ENCODE peak calls at places on chromosomes 12 and 14, in five cellular contexts. H, W, K, F and I are unnamed samples.
A peak's percentile ranks its signal among the peaks of the same experiment; 100 is the strongest.

GRCh38 chr12:104702565-104703139 is 245.9 kb downstream of the CHST11 start:
- DNase-seq in H (peak; percentile 57), W (peak; percentile 94), K (no peak), F (no peak), I (peak; percentile 94)

GRCh38 chr14:20630340-20631022 is 11.0 kb downstream of the OR6S1 start:
- DNase-seq in H (peak; percentile 70), W (peak; percentile 40), K (peak; percentile 84), F (peak; percentile 27), I (no peak)

GRCh38 chr12:94761559-94761958 is 111.2 kb upstream of the TMCC3 start:
- DNase-seq in H (peak; percentile 97), W (peak; percentile 85), K (peak; percentile 75), F (peak; percentile 92), I (peak; percentile 14)

GRCh38 chr12:2172486-2173214 is 119.9 kb downstream of the CACNA1C start:
- DNase-seq in H (no peak), W (no peak), K (no peak), F (no peak), I (no peak)

GRCh38 chr14:90168425-90169105 is 87.8 kb upstream of the PSMC1 start:
- DNase-seq in H (peak; percentile 61), W (peak; percentile 73), K (no peak), F (peak; percentile 88), I (no peak)

GRCh38 chr14:87405563-87405962 is 587.4 kb downstream of the GALC start:
- DNase-seq in H (no peak), W (no peak), K (no peak), F (no peak), I (no peak)

GRCh38 chr14:64680013-64680674 is 24.1 kb upstream of the PLEKHG3 start:
- DNase-seq in H (no peak), W (peak; percentile 51), K (no peak), F (peak; percentile 24), I (no peak)

GRCh38 chr12:92509156-92509758 is 193.5 kb upstream of the PLEKHG7 start:
- DNase-seq in H (no peak), W (no peak), K (no peak), F (peak; percentile 26), I (no peak)

GRCh38 chr14:106506901-106507305 is 980.5 kb downstream of the TMEM121 start:
- DNase-seq in H (no peak), W (no peak), K (no peak), F (no peak), I (no peak)

GRCh38 chr12:110760204-110760609 is 17.5 kb upstream of the PPP1CC start:
- DNase-seq in H (no peak), W (no peak), K (no peak), F (no peak), I (no peak)

GRCh38 chr14:80926706-80927384 is 14.7 kb downstream of the CEP128 start:
- DNase-seq in H (peak; percentile 68), W (peak; percentile 18), K (no peak), F (peak; percentile 66), I (no peak)

GRCh38 chr14:55514819-55515470 is 65.1 kb upstream of the KTN1 start:
- DNase-seq in H (peak; percentile 32), W (peak; percentile 63), K (peak; percentile 16), F (peak; percentile 87), I (peak; percentile 24)

GRCh38 chr12:54993181-54993835 is 8.7 kb upstream of the TESPA1 start:
- DNase-seq in H (peak; percentile 76), W (peak; percentile 73), K (peak; percentile 74), F (peak; percentile 57), I (peak; percentile 20)

GRCh38 chr12:63968685-63969084 is 124.2 kb downstream of the SRGAP1 start:
- DNase-seq in H (no peak), W (no peak), K (no peak), F (no peak), I (no peak)

GRCh38 chr12:44829045-44829444 is 47.1 kb downstream of the NELL2 start:
- DNase-seq in H (no peak), W (no peak), K (no peak), F (no peak), I (no peak)

GRCh38 chr14:101402936-101403660 is 158.2 kb upstream of the DIO3 start:
- DNase-seq in H (no peak), W (no peak), K (no peak), F (no peak), I (no peak)

GRCh38 chr12:46518729-46519128 is 146.2 kb upstream of the SLC38A2 start:
- DNase-seq in H (no peak), W (no peak), K (no peak), F (no peak), I (no peak)

GRCh38 chr12:113070117-113070906 is 13.8 kb downstream of the DTX1 start:
- DNase-seq in H (no peak), W (no peak), K (no peak), F (no peak), I (no peak)

GRCh38 chr12:124953689-124954405 is 35.1 kb downstream of the DHX37 start:
- DNase-seq in H (no peak), W (no peak), K (no peak), F (no peak), I (no peak)

GRCh38 chr14:105162374-105162979 is 6.1 kb downstream of the JAG2 start:
- DNase-seq in H (no peak), W (no peak), K (no peak), F (no peak), I (no peak)

GRCh38 chr14:37142835-37143499 is 29.4 kb downstream of the SLC25A21 start:
- DNase-seq in H (peak; percentile 86), W (peak; percentile 11), K (no peak), F (peak; percentile 95), I (peak; percentile 15)

GRCh38 chr12:116806845-116807440 is 68.8 kb downstream of the RNFT2 start:
- DNase-seq in H (no peak), W (no peak), K (no peak), F (no peak), I (no peak)

GRCh38 chr14:22978873-22979671 is 3.3 kb downstream of the AJUBA start:
- DNase-seq in H (no peak), W (no peak), K (no peak), F (peak; percentile 29), I (no peak)

GRCh38 chr12:82874935-82875334 is 188.2 kb downstream of the TMTC2 start:
- DNase-seq in H (peak; percentile 70), W (peak; percentile 51), K (no peak), F (peak; percentile 72), I (no peak)

GRCh38 chr12:75662501-75663159 is 151.2 kb upstream of the KRR1 start:
- DNase-seq in H (peak; percentile 81), W (peak; percentile 26), K (no peak), F (peak; percentile 34), I (no peak)

GRCh38 chr12:32561931-32562341 is 117.2 kb upstream of the DNM1L start:
- DNase-seq in H (no peak), W (no peak), K (no peak), F (peak; percentile 48), I (peak; percentile 43)

GRCh38 chr12:122127839-122128238 is 46.2 kb downstream of the IL31 start:
- DNase-seq in H (no peak), W (no peak), K (no peak), F (no peak), I (no peak)

GRCh38 chr12:76422878-76423438 is 74.7 kb upstream of the BBS10 start:
- DNase-seq in H (no peak), W (peak; percentile 15), K (no peak), F (peak; percentile 75), I (no peak)

GRCh38 chr14:104892517-104893434 is 27.7 kb downstream of the CEP170B start:
- DNase-seq in H (no peak), W (no peak), K (no peak), F (no peak), I (no peak)

GRCh38 chr14:93057586-93058280 is 58.0 kb downstream of the ITPK1 start:
- DNase-seq in H (no peak), W (no peak), K (no peak), F (no peak), I (no peak)

GRCh38 chr14:73935666-73936065 is 14.2 kb downstream of the FAM161B start:
- DNase-seq in H (no peak), W (peak; percentile 11), K (no peak), F (no peak), I (no peak)
- TF ChIP-seq CTCF in H (peak; percentile 30), W (peak; percentile 45), K (peak; percentile 26), F (peak; percentile 21), I (peak; percentile 16)

GRCh38 chr12:39378346-39378745 is 64.6 kb downstream of the KIF21A start:
- DNase-seq in H (no peak), W (no peak), K (no peak), F (no peak), I (no peak)

GRCh38 chr12:39372204-39372925 is 70.6 kb downstream of the KIF21A start:
- DNase-seq in H (no peak), W (no peak), K (no peak), F (no peak), I (no peak)

GRCh38 chr12:39380090-39380489 is 62.8 kb downstream of the KIF21A start:
- DNase-seq in H (no peak), W (no peak), K (no peak), F (no peak), I (no peak)

GRCh38 chr12:39372929-39373328 is 70.0 kb downstream of the KIF21A start:
- DNase-seq in H (no peak), W (no peak), K (no peak), F (no peak), I (no peak)

DNA sequence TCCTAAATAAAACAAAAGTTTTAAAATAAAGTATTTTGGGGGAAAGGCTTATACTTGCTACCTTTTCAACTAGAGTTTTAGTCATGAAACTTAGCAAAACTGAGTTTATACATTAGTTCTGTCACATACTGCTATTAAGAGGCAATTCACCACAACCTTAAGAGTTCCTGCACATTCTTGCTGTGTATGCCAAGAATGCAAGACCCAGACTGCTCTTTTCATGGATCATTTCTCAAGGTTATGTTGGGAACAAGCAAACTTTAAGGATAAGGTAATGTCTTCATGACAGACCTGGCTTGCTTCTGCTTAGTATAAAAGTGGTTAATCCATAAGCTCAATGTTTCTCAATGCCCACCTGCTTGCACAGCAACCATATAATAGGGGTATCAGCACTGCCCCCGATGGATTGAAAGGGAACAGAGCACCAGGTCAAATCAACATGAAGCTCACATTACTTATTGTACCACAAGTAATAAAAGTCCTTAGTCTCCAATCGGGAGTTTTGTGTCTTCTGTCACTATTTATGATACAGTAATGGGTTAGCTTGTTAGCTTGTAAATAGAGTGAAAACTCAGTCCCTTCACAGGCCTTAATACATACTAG is 67.6 kb downstream of the KIF21A start:
- DNase-seq in H (no peak), W (no peak), K (peak; percentile 2), F (peak; percentile 65), I (no peak)
- TF ChIP-seq CTCF in H (peak; percentile 21), W (peak; percentile 17), K (peak; percentile 34), F (peak; percentile 15), I (no peak)

DNA sequence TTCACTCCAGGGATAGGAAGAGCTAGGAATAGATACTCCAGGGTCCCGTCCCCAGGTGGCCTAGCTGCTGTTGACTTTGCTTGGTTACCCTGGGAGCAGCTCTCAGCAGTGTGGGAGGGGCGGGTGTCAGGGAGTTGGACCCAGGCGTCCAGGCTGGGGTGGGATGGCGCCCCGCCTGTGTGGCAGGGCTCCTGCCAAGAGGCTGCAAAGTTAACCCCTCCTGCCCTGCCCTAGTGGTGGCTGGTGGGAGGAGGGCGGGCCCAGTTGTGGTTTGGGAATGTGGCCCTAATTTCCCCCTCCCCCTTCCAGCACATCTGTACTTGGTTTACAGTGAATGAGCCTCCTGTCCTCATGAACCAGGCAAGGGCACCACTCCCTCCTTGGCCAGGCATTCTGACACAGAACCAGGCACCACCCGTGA is 1.7 kb upstream of the RARG start:
- DNase-seq in H (no peak), W (peak; percentile 47), K (no peak), F (no peak), I (no peak)
- TF ChIP-seq CTCF in H (peak; percentile 23), W (peak; percentile 29), K (no peak), F (no peak), I (peak; percentile 12)

GRCh38 chr12:131755305-131756113 is 44.6 kb downstream of the SFSWAP start:
- DNase-seq in H (peak; percentile 4), W (peak; percentile 10), K (peak; percentile 47), F (no peak), I (no peak)
- TF ChIP-seq CTCF in H (peak; percentile 57), W (peak; percentile 27), K (peak; percentile 70), F (peak; percentile 38), I (peak; percentile 22)

GRCh38 chr12:51421266-51421884 is 3.3 kb upstream of the SLC4A8 start:
- DNase-seq in H (peak; percentile 45), W (peak; percentile 79), K (peak; percentile 59), F (peak; percentile 53), I (peak; percentile 54)
- TF ChIP-seq CTCF in H (peak; percentile 78), W (peak; percentile 74), K (peak; percentile 64), F (peak; percentile 60), I (peak; percentile 71)